ENCODE peak calls at places on chromosomes 1 and 21, in five cellular contexts. V is heart left ventricle, X is lower lobe of right lung, J is HCT116, U is fibroblast of lung. R is an unnamed sample.

GRCh38 chr1:13930151-13930550 is 230.2 kb downstream of the PRDM2 start:
- DNase-seq in X (no peak), V (no peak), U (no peak), J (peak), R (no peak)

GRCh38 chr1:185823471-185823870 is 89.3 kb downstream of the HMCN1 start:
- DNase-seq in U (peak), J (no peak), V (no peak), X (no peak), R (no peak)

GRCh38 chr1:54886724-54887664 is at the start of gene DHCR24:
- DNase-seq in V (peak), U (peak), X (peak), J (peak), R (peak)

GRCh38 chr1:2541619-2542246 is 11.7 kb upstream of the HES5 start:
- DNase-seq in U (no peak), X (peak), J (no peak), V (peak), R (no peak)

GRCh38 chr1:18077657-18078215 is 29.9 kb upstream of the IGSF21 start:
- DNase-seq in U (no peak), V (no peak), X (no peak), J (no peak), R (no peak)

GRCh38 chr1:47527653-47528272 is 89.9 kb downstream of the FOXD2 start:
- DNase-seq in J (peak), V (no peak), X (no peak), U (no peak), R (no peak)

GRCh38 chr1:30527511-30528140 is 195.8 kb downstream of the MATN1 start:
- DNase-seq in U (no peak), V (peak), J (no peak), X (no peak), R (no peak)

GRCh38 chr1:198267921-198268320 is 111.1 kb downstream of the NEK7 start:
- DNase-seq in U (peak), V (no peak), J (no peak), X (no peak), R (peak)

GRCh38 chr21:25999935-26000582 is 170.5 kb downstream of the APP start:
- DNase-seq in V (no peak), U (no peak), X (no peak), J (no peak), R (no peak)

GRCh38 chr1:56911098-56911497 is 54.7 kb downstream of the C8B start:
- DNase-seq in X (no peak), V (no peak), U (peak), J (no peak), R (peak)

GRCh38 chr1:179025975-179026812 is 500 bp downstream of the FAM20B start:
- DNase-seq in U (peak), V (peak), X (peak), J (peak), R (no peak)

GRCh38 chr1:195745170-195746009 is 862.9 kb downstream of the KCNT2 start:
- DNase-seq in J (no peak), X (no peak), V (no peak), U (peak), R (no peak)

GRCh38 chr1:107139833-107140702 is 771 bp upstream of the NTNG1 start:
- DNase-seq in U (peak), X (peak), J (no peak), V (peak), R (no peak)

GRCh38 chr1:224736619-224737352 is 120.7 kb downstream of the CNIH3 start:
- DNase-seq in J (no peak), X (no peak), U (peak), V (peak), R (no peak)

GRCh38 chr21:33157303-33157702 is 72.4 kb upstream of the IFNAR2 start:
- DNase-seq in U (peak), X (no peak), V (no peak), J (no peak), R (no peak)

GRCh38 chr21:27643326-27643725 is 676.4 kb upstream of the ADAMTS5 start:
- DNase-seq in J (no peak), X (no peak), U (peak), V (no peak), R (no peak)

GRCh38 chr1:118907466-118907865 is 80.7 kb downstream of the TBX15 start:
- DNase-seq in X (no peak), J (no peak), V (no peak), U (no peak), R (no peak)

GRCh38 chr1:40855513-40855912 is 6.7 kb downstream of the CITED4 start:
- DNase-seq in U (no peak), X (no peak), V (no peak), J (no peak), R (no peak)

GRCh38 chr1:187689137-187689536 is 860.4 kb downstream of the PLA2G4A start:
- DNase-seq in U (peak), V (no peak), J (no peak), X (no peak), R (peak)

GRCh38 chr21:44730951-44731579 is 19.7 kb upstream of the TSPEAR start:
- DNase-seq in V (no peak), X (no peak), U (no peak), J (no peak), R (no peak)

GRCh38 chr1:215160351-215160750 is 77.8 kb downstream of the KCNK2 start:
- DNase-seq in U (peak), X (no peak), J (no peak), V (no peak), R (no peak)

GRCh38 chr1:116929961-116930592 is 20.4 kb downstream of the PTGFRN start:
- DNase-seq in X (no peak), J (no peak), V (no peak), U (no peak), R (no peak)

GRCh38 chr1:247362074-247362597 is 30.5 kb upstream of the ZNF496 start:
- DNase-seq in V (no peak), J (no peak), X (no peak), U (no peak), R (no peak)

GRCh38 chr1:26666855-26667254 is 29.0 kb upstream of the ARID1A start:
- DNase-seq in U (peak), V (no peak), X (no peak), J (no peak), R (no peak)

GRCh38 chr1:9361630-9362256 is 69.0 kb downstream of the SPSB1 start:
- DNase-seq in U (peak), X (no peak), V (no peak), J (no peak), R (no peak)

GRCh38 chr1:92784051-92784638 is 763 bp downstream of the EVI5 start:
- DNase-seq in V (peak), U (peak), X (peak), J (no peak), R (no peak)

GRCh38 chr1:93937997-93938396 is 28.8 kb upstream of the GCLM start:
- DNase-seq in V (no peak), X (no peak), U (no peak), J (no peak), R (no peak)

GRCh38 chr1:173122344-173122880 is 71.7 kb upstream of the TNFSF18 start:
- DNase-seq in J (no peak), V (no peak), U (peak), X (no peak), R (no peak)

GRCh38 chr1:31700468-31701136 is 3.2 kb downstream of the COL16A1 start:
- DNase-seq in U (no peak), V (no peak), J (no peak), X (no peak), R (no peak)

GRCh38 chr1:59396387-59396786 is 99.5 kb downstream of the FGGY start:
- DNase-seq in U (no peak), V (no peak), X (no peak), J (no peak), R (no peak)

GRCh38 chr21:42695324-42696025 is 42.1 kb downstream of the PDE9A start:
- DNase-seq in X (no peak), J (no peak), U (peak), V (no peak), R (peak)

GRCh38 chr1:24472527-24473251 is 29.9 kb upstream of the RCAN3 start:
- DNase-seq in J (no peak), U (no peak), X (no peak), V (no peak), R (no peak)

GRCh38 chr1:102970496-102971078 is 137.7 kb downstream of the COL11A1 start:
- DNase-seq in U (peak), J (peak), X (no peak), V (no peak), R (peak)

GRCh38 chr1:17439250-17440073 is at the start of gene RCC2:
- DNase-seq in J (peak), U (peak), X (peak), V (peak), R (no peak)

GRCh38 chr1:101613549-101613948 is 376.7 kb downstream of the S1PR1 start:
- DNase-seq in V (no peak), J (no peak), U (no peak), X (no peak), R (peak)

GRCh38 chr1:156691665-156692408 is 13.5 kb downstream of the CRABP2 start:
- DNase-seq in J (no peak), X (no peak), V (no peak), U (no peak), R (no peak)

GRCh38 chr1:201746156-201746555 is 82.8 kb upstream of the IPO9 start:
- DNase-seq in V (no peak), X (no peak), J (no peak), U (no peak), R (no peak)

GRCh38 chr1:19079541-19079940 is 123.1 kb upstream of the IFFO2 start:
- DNase-seq in X (no peak), U (no peak), J (no peak), V (no peak), R (no peak)

GRCh38 chr1:119115301-119115700 is 25.2 kb downstream of the WARS2 start:
- DNase-seq in V (no peak), U (no peak), X (no peak), J (no peak), R (no peak)

DNA sequence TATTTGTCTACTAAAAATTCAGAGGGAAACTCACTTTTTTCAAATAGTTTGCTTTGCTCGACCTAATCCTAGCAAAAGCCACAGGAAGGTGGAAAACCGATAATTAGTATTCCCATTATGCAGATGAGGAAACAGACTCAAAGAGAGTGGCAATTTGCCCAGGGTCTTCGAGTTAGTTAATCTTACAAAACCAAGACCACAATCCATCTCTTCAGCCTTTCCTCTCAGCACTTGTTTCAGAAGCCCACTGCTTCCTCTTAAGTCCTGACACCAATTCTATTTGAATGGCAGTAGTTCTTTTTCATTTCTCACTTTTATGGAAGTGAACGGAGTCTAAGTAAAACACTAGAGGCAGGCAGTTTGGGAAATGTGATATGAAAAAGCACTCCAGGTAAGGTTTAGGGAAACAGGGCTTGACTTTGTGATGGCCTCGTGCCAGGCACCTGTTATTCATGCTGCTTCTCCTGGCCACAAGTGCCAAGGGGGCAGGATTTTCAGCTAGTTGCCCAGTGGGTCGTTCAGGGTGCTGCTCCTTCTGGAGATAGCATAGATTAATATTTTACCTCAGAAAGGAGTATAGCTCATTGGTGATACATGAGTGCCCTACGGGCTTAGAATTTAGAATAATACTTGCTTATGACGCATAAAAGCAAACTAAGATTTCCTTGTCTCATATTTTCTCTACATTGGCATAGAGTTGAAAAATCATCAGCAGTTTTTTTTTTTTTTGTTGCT is 76.6 kb upstream of the NRIP1 start:
- DNase-seq in V (no peak), J (no peak), U (no peak), X (peak), R (no peak)
- H3K4me3 ChIP-seq in V (no peak), J (no peak), U (no peak), X (no peak), R (no peak)

GRCh38 chr1:234583755-234584430 is 26.1 kb downstream of the IRF2BP2 start:
- DNase-seq in X (no peak), V (no peak), U (no peak), J (no peak), R (no peak)

GRCh38 chr1:234584431-234584805 is 25.6 kb downstream of the IRF2BP2 start:
- DNase-seq in V (no peak), J (no peak), U (no peak), X (no peak), R (no peak)

GRCh38 chr1:234581063-234581714 is 28.8 kb downstream of the IRF2BP2 start:
- DNase-seq in J (no peak), U (no peak), V (no peak), X (no peak), R (no peak)

GRCh38 chr1:234582186-234582585 is 27.8 kb downstream of the IRF2BP2 start:
- DNase-seq in X (no peak), J (no peak), U (no peak), V (no peak), R (no peak)

DNA sequence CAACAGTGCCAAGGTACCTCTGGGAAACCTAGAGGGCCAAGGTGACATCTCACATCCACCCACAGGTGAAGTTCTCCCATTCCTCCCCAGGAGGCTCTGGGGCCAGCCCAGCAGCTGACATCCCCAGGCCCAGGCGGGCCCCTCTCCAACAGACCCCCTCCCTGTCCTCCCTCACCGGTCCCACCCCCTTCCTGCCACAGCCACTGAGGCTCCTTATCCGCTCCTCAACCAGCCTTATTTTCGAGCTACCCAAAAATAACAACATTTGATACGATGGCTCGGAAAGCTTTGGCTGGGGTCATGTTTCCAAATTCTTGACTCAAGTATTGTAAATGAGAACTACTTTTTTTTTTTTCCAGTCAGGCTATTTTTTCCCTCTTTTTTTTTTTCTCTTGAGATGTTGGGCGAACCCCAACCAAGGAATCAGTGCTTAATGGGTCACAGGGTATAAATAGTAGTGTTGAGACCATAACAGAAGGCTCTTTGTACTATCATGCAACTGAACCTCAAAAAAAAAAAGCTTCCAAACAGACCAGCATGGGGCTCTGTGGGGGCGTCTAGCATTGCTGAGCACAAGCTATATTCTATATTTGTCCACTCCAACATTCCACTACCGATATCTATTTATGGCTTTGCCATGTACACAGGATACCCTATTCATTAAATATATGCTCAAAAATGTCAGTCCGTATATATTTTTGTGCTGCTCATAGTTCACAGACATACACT is 27.2 kb downstream of the IRF2BP2 start:
- DNase-seq in X (no peak), U (no peak), V (peak), J (no peak), R (no peak)
- H3K4me3 ChIP-seq in X (no peak), U (no peak), V (no peak), J (no peak), R (no peak)

GRCh38 chr1:154866995-154867795 is 2.9 kb downstream of the KCNN3 start:
- DNase-seq in V (peak), J (no peak), X (no peak), U (peak), R (no peak)

GRCh38 chr1:154865442-154866256 is 4.4 kb downstream of the KCNN3 start:
- DNase-seq in X (no peak), V (no peak), U (no peak), J (no peak), R (no peak)

GRCh38 chr1:154867841-154868610 is 2.1 kb downstream of the KCNN3 start:
- DNase-seq in J (no peak), V (peak), X (no peak), U (no peak), R (no peak)

GRCh38 chr1:154864189-154864985 is 5.7 kb downstream of the KCNN3 start:
- DNase-seq in U (no peak), J (no peak), X (no peak), V (no peak), R (no peak)

GRCh38 chr1:154866257-154866994 is 3.7 kb downstream of the KCNN3 start:
- DNase-seq in U (no peak), X (no peak), J (no peak), V (peak), R (no peak)
- H3K4me3 ChIP-seq in U (no peak), X (no peak), J (no peak), V (no peak), R (no peak)

GRCh38 chr1:65065535-65066378 is 82.2 kb upstream of the AK4 start:
- DNase-seq in U (no peak), X (peak), V (peak), J (no peak), R (no peak)
- H3K4me3 ChIP-seq in U (peak), X (peak), V (peak), J (peak), R (peak)

GRCh38 chr1:110743397-110743796 is 68.7 kb upstream of the KCNA3 start:
- DNase-seq in V (no peak), U (no peak), X (no peak), J (no peak), R (no peak)
- H3K4me3 ChIP-seq in V (no peak), U (no peak), X (no peak), J (no peak), R (no peak)

GRCh38 chr1:43970911-43971310 is 1.1 kb downstream of the DPH2 start:
- DNase-seq in X (no peak), V (no peak), U (no peak), J (no peak), R (no peak)
- H3K4me3 ChIP-seq in X (peak), V (peak), U (peak), J (peak), R (no peak)

GRCh38 chr1:227815468-227816409 is at the start of gene PRSS38:
- DNase-seq in V (no peak), X (no peak), U (no peak), J (no peak), R (no peak)
- H3K4me3 ChIP-seq in V (no peak), X (no peak), U (no peak), J (no peak), R (no peak)

GRCh38 chr1:222546548-222547259 is 1.2 kb downstream of the HHIPL2 start:
- DNase-seq in X (no peak), V (no peak), U (peak), J (no peak), R (peak)
- H3K4me3 ChIP-seq in X (no peak), V (no peak), U (no peak), J (no peak), R (no peak)

R was measured in retinal pigment epithelial cell.